ENCODE peak calls at places on chromosomes 13 and 19, in seven cellular contexts. G is NCI-H774, K is occipital lobe, J is bronchial epithelial cell, X is tibial artery, E is A673, A is AG08396. D is an unnamed sample.

GRCh38 chr19:7910321-7911161 is 4.1 kb upstream of the TGFBR3L start:
- DNase-seq in E (no peak), X (peak), A (no peak), K (no peak), G (no peak), J (no peak), D (no peak)

GRCh38 chr19:46967578-46968018 is 52.0 kb upstream of the NPAS1 start:
- DNase-seq in J (no peak), E (no peak), X (no peak), G (no peak), K (no peak), A (no peak), D (peak)

GRCh38 chr19:30161770-30162169 is 210.4 kb upstream of the ZNF536 start:
- DNase-seq in G (no peak), E (no peak), X (no peak), J (no peak), K (no peak), A (no peak), D (no peak)

GRCh38 chr19:55585658-55586339 is 5.2 kb upstream of the ZNF579 start:
- DNase-seq in J (no peak), K (peak), E (peak), A (peak), G (peak), X (peak), D (no peak)

GRCh38 chr19:53960187-53960586 is 2.5 kb upstream of the CACNG8 start:
- DNase-seq in A (no peak), K (no peak), X (no peak), G (no peak), E (no peak), J (no peak), D (no peak)

GRCh38 chr19:38507551-38508127 is 74.1 kb downstream of the RYR1 start:
- DNase-seq in E (no peak), K (no peak), X (no peak), J (no peak), G (no peak), A (no peak), D (no peak)

GRCh38 chr13:104011505-104012270 is 945.5 kb upstream of the SLC10A2 start:
- DNase-seq in E (no peak), G (no peak), A (no peak), K (no peak), J (no peak), X (no peak), D (no peak)

GRCh38 chr19:56142087-56142787 is 1.1 kb downstream of the ZNF444 start:
- DNase-seq in A (no peak), X (no peak), G (peak), E (no peak), K (no peak), J (no peak), D (no peak)

GRCh38 chr19:15828121-15828620 is 12.7 kb upstream of the OR10H1 start:
- DNase-seq in X (no peak), K (no peak), E (no peak), G (no peak), J (no peak), A (no peak), D (no peak)

GRCh38 chr13:77028202-77028601 is 1.2 kb upstream of the FBXL3 start:
- DNase-seq in J (no peak), A (no peak), E (no peak), X (no peak), K (no peak), G (peak), D (no peak)

GRCh38 chr13:82565191-82565590 is 1317.1 kb downstream of the SLITRK1 start:
- DNase-seq in G (no peak), X (no peak), K (no peak), E (no peak), J (no peak), A (no peak), D (no peak)

GRCh38 chr19:33252418-33252962 is 26.8 kb upstream of the SLC7A10 start:
- DNase-seq in J (no peak), X (no peak), E (no peak), G (no peak), K (no peak), A (no peak), D (no peak)

GRCh38 chr19:35468637-35469036 is 20.6 kb downstream of the FFAR2 start:
- DNase-seq in K (peak), G (no peak), J (peak), A (peak), X (no peak), E (peak), D (peak)

GRCh38 chr19:51724543-51724942 is 752 bp upstream of the HAS1 start:
- DNase-seq in G (no peak), A (no peak), K (no peak), E (no peak), J (peak), X (no peak), D (no peak)

GRCh38 chr13:41428155-41428554 is 29.2 kb upstream of the RGCC start:
- DNase-seq in E (peak), X (no peak), J (no peak), A (no peak), K (no peak), G (no peak), D (peak)

GRCh38 chr19:3613765-3614661 is 7.3 kb upstream of the TBXA2R start:
- DNase-seq in A (no peak), X (no peak), J (no peak), K (no peak), G (no peak), E (no peak), D (no peak)

GRCh38 chr13:98143601-98144500 is 957 bp downstream of the FARP1 start:
- DNase-seq in A (peak), G (no peak), E (peak), X (peak), J (no peak), K (peak), D (no peak)

GRCh38 chr13:110431851-110432294 is 124.8 kb downstream of the COL4A2 start:
- DNase-seq in J (no peak), E (no peak), X (peak), G (no peak), A (no peak), K (no peak), D (no peak)

GRCh38 chr19:13958043-13958442 is 5.7 kb downstream of the DCAF15 start:
- DNase-seq in X (no peak), J (no peak), K (no peak), A (no peak), E (no peak), G (no peak), D (no peak)

GRCh38 chr13:31166591-31166990 is 4.9 kb upstream of the HSPH1 start:
- DNase-seq in A (no peak), X (no peak), J (peak), G (no peak), K (no peak), E (no peak), D (no peak)

GRCh38 chr13:101455863-101456262 is 3.4 kb downstream of the ITGBL1 start:
- DNase-seq in G (no peak), A (peak), E (no peak), X (no peak), J (peak), K (no peak), D (no peak)

GRCh38 chr13:76667551-76667950 is 218.7 kb downstream of the KCTD12 start:
- DNase-seq in X (no peak), K (no peak), G (peak), A (peak), J (peak), E (peak), D (no peak)

GRCh38 chr19:33303791-33304759 is 1.7 kb upstream of the CEBPA start:
- DNase-seq in G (no peak), K (no peak), X (no peak), E (no peak), A (peak), J (no peak), D (no peak)

GRCh38 chr19:9848060-9848459 is 12.9 kb downstream of the PIN1 start:
- DNase-seq in A (no peak), E (no peak), K (no peak), X (no peak), G (no peak), J (no peak), D (no peak)

GRCh38 chr13:109315481-109315880 is 470.9 kb downstream of the IRS2 start:
- DNase-seq in G (no peak), J (no peak), K (no peak), E (no peak), X (no peak), A (no peak), D (no peak)

GRCh38 chr19:29268721-29269483 is 56.0 kb upstream of the UQCRFS1 start:
- DNase-seq in E (no peak), J (no peak), X (peak), K (no peak), A (no peak), G (no peak), D (no peak)

GRCh38 chr13:31846984-31847752 is 107.8 kb downstream of the RXFP2 start:
- DNase-seq in G (no peak), E (no peak), K (no peak), A (no peak), X (no peak), J (no peak), D (no peak)

GRCh38 chr13:66835040-66835628 is 395.0 kb downstream of the PCDH9 start:
- DNase-seq in E (peak), G (peak), X (peak), A (no peak), J (no peak), K (peak), D (no peak)

GRCh38 chr13:49936943-49937273 is 768 bp upstream of the SPRYD7 start:
- DNase-seq in J (no peak), K (no peak), G (no peak), A (no peak), X (no peak), E (no peak), D (no peak)

GRCh38 chr13:113914333-113915011 is 50.6 kb upstream of the GAS6 start:
- DNase-seq in G (no peak), K (no peak), E (no peak), X (no peak), J (no peak), A (no peak), D (no peak)

GRCh38 chr19:36140289-36141038 is 598 bp downstream of the CAPNS1 start:
- DNase-seq in G (peak), A (peak), E (peak), K (no peak), J (peak), X (peak), D (peak)

GRCh38 chr13:45299194-45299593 is 41.8 kb downstream of the TPT1 start:
- DNase-seq in G (no peak), K (no peak), A (no peak), J (no peak), E (no peak), X (no peak), D (no peak)

GRCh38 chr19:8731428-8732169 is 10.2 kb downstream of the OR2Z1 start:
- DNase-seq in K (no peak), J (no peak), A (no peak), E (peak), X (no peak), G (no peak), D (no peak)

GRCh38 chr19:14525729-14526128 is 3.7 kb upstream of the TECR start:
- DNase-seq in G (no peak), E (no peak), A (no peak), K (no peak), X (no peak), J (peak), D (no peak)

GRCh38 chr19:53157601-53158000 is 1.3 kb downstream of the ZNF347 start:
- DNase-seq in A (peak), X (no peak), E (no peak), G (no peak), J (no peak), K (no peak), D (no peak)

GRCh38 chr13:109999659-110000533 is 213.5 kb upstream of the IRS2 start:
- DNase-seq in X (no peak), A (no peak), G (no peak), K (no peak), E (no peak), J (no peak), D (no peak)

GRCh38 chr13:102580552-102581169 is 16.1 kb upstream of the TPP2 start:
- DNase-seq in J (peak), X (no peak), E (peak), K (no peak), G (peak), A (peak), D (peak)

GRCh38 chr19:50325310-50326100 is 3.7 kb downstream of the KCNC3 start:
- DNase-seq in A (peak), E (peak), X (no peak), J (no peak), G (peak), K (peak), D (peak)